ENCODE peak calls at places on chromosomes 2 and 18, in five cellular contexts. One of them, this sample, is unnamed.

GRCh38 chr18:11163668-11164067 is 14.3 kb upstream of the PIEZO2 start:
- DNase-seq in fibroblast of mammary gland: no peak
- DNase-seq in IMR-90: peak; percentile 36
- DNase-seq in astrocyte: no peak
- DNase-seq in body of pancreas: no peak
- DNase-seq in this sample: no peak

GRCh38 chr18:64438178-64438577 is 289.3 kb upstream of the LINC00305 start:
- DNase-seq in IMR-90: no peak
- DNase-seq in body of pancreas: no peak
- DNase-seq in astrocyte: no peak
- DNase-seq in fibroblast of mammary gland: no peak
- DNase-seq in this sample: no peak

GRCh38 chr2:174327559-174327897 is 7.2 kb upstream of the SP9 start:
- DNase-seq in fibroblast of mammary gland: no peak
- DNase-seq in astrocyte: no peak
- DNase-seq in body of pancreas: no peak
- DNase-seq in IMR-90: no peak
- DNase-seq in this sample: no peak

GRCh38 chr2:111958901-111959300 is 60.5 kb downstream of the MERTK start:
- DNase-seq in fibroblast of mammary gland: no peak
- DNase-seq in body of pancreas: no peak
- DNase-seq in astrocyte: no peak
- DNase-seq in IMR-90: no peak
- DNase-seq in this sample: no peak

GRCh38 chr2:189253841-189254240 is 74.3 kb upstream of the COL5A2 start:
- DNase-seq in IMR-90: no peak
- DNase-seq in fibroblast of mammary gland: peak; percentile 61
- DNase-seq in astrocyte: peak; percentile 61
- DNase-seq in body of pancreas: no peak
- DNase-seq in this sample: no peak

GRCh38 chr18:48363167-48363566 is 46.0 kb downstream of the ZBTB7C start:
- DNase-seq in astrocyte: no peak
- DNase-seq in fibroblast of mammary gland: no peak
- DNase-seq in body of pancreas: no peak
- DNase-seq in IMR-90: no peak
- DNase-seq in this sample: no peak

GRCh38 chr18:46754661-46755292 is 2.1 kb downstream of the ST8SIA5 start:
- DNase-seq in astrocyte: no peak
- DNase-seq in body of pancreas: no peak
- DNase-seq in IMR-90: no peak
- DNase-seq in fibroblast of mammary gland: no peak
- DNase-seq in this sample: no peak

GRCh38 chr2:21270083-21270491 is 146.3 kb downstream of the TDRD15 start:
- DNase-seq in IMR-90: no peak
- DNase-seq in astrocyte: no peak
- DNase-seq in fibroblast of mammary gland: no peak
- DNase-seq in body of pancreas: no peak
- DNase-seq in this sample: no peak

GRCh38 chr2:55056024-55056521 is 5.8 kb upstream of the RTN4 start:
- DNase-seq in fibroblast of mammary gland: peak; percentile 72
- DNase-seq in IMR-90: peak; percentile 47
- DNase-seq in body of pancreas: no peak
- DNase-seq in astrocyte: no peak
- DNase-seq in this sample: peak; percentile 68

GRCh38 chr2:56224316-56224715 is 40.5 kb downstream of the CCDC85A start:
- DNase-seq in fibroblast of mammary gland: peak; percentile 47
- DNase-seq in body of pancreas: no peak
- DNase-seq in astrocyte: no peak
- DNase-seq in IMR-90: no peak
- DNase-seq in this sample: no peak

GRCh38 chr2:138922973-138923563 is 142.9 kb upstream of the NXPH2 start:
- DNase-seq in astrocyte: peak; percentile 22
- DNase-seq in IMR-90: no peak
- DNase-seq in fibroblast of mammary gland: peak; percentile 42
- DNase-seq in body of pancreas: no peak
- DNase-seq in this sample: no peak

GRCh38 chr2:83342860-83343329 is 1116.2 kb downstream of the SUCLG1 start:
- DNase-seq in IMR-90: no peak
- DNase-seq in body of pancreas: no peak
- DNase-seq in astrocyte: no peak
- DNase-seq in fibroblast of mammary gland: no peak
- DNase-seq in this sample: no peak

GRCh38 chr2:205496777-205497176 is 185.5 kb upstream of the NRP2 start:
- DNase-seq in fibroblast of mammary gland: peak; percentile 95
- DNase-seq in IMR-90: peak; percentile 98
- DNase-seq in astrocyte: peak; percentile 79
- DNase-seq in body of pancreas: no peak
- DNase-seq in this sample: peak; percentile 51

GRCh38 chr2:221060335-221060734 is 511.8 kb downstream of the EPHA4 start:
- DNase-seq in fibroblast of mammary gland: peak; percentile 2
- DNase-seq in IMR-90: peak; percentile 78
- DNase-seq in astrocyte: peak; percentile 85
- DNase-seq in body of pancreas: no peak
- DNase-seq in this sample: no peak

GRCh38 chr18:50097702-50098101 is 97.2 kb downstream of the MYO5B start:
- DNase-seq in body of pancreas: peak; percentile 57
- DNase-seq in IMR-90: no peak
- DNase-seq in fibroblast of mammary gland: peak; percentile 19
- DNase-seq in astrocyte: peak; percentile 53
- DNase-seq in this sample: no peak

GRCh38 chr2:184006998-184007397 is 591.3 kb upstream of the ZNF804A start:
- DNase-seq in IMR-90: no peak
- DNase-seq in body of pancreas: peak; percentile 77
- DNase-seq in fibroblast of mammary gland: no peak
- DNase-seq in astrocyte: no peak
- DNase-seq in this sample: no peak

GRCh38 chr2:126664639-126665038 is 8.7 kb downstream of the GYPC start:
- DNase-seq in body of pancreas: no peak
- DNase-seq in astrocyte: no peak
- DNase-seq in fibroblast of mammary gland: no peak
- DNase-seq in IMR-90: no peak
- DNase-seq in this sample: no peak

GRCh38 chr18:49814147-49814499 is 790 bp upstream of the ACAA2 start:
- DNase-seq in IMR-90: peak; percentile 69
- DNase-seq in astrocyte: peak; percentile 62
- DNase-seq in fibroblast of mammary gland: peak; percentile 75
- DNase-seq in body of pancreas: peak; percentile 70
- DNase-seq in this sample: peak; percentile 49

GRCh38 chr18:13611616-13612110 is 114.7 kb downstream of the FAM210A start:
- DNase-seq in IMR-90: peak; percentile 9
- DNase-seq in body of pancreas: peak; percentile 33
- DNase-seq in fibroblast of mammary gland: peak; percentile 14
- DNase-seq in astrocyte: peak; percentile 55
- DNase-seq in this sample: peak; percentile 14

GRCh38 chr2:240395896-240396622 is 39.4 kb upstream of the GPC1 start:
- DNase-seq in astrocyte: no peak
- DNase-seq in body of pancreas: no peak
- DNase-seq in IMR-90: no peak
- DNase-seq in fibroblast of mammary gland: no peak
- DNase-seq in this sample: no peak

GRCh38 chr2:86556508-86556907 is 6.7 kb downstream of the CHMP3 start:
- DNase-seq in fibroblast of mammary gland: no peak
- DNase-seq in astrocyte: no peak
- DNase-seq in IMR-90: no peak
- DNase-seq in body of pancreas: no peak
- DNase-seq in this sample: no peak

GRCh38 chr2:84846041-84846663 is 34.7 kb downstream of the TRABD2A start:
- DNase-seq in body of pancreas: peak; percentile 16
- DNase-seq in astrocyte: peak; percentile 69
- DNase-seq in IMR-90: peak; percentile 60
- DNase-seq in fibroblast of mammary gland: no peak
- DNase-seq in this sample: no peak

GRCh38 chr18:7330041-7330440 is 99.2 kb downstream of the LRRC30 start:
- DNase-seq in body of pancreas: no peak
- DNase-seq in astrocyte: no peak
- DNase-seq in IMR-90: no peak
- DNase-seq in fibroblast of mammary gland: no peak
- DNase-seq in this sample: no peak

GRCh38 chr2:149928026-149928425 is 340.5 kb upstream of the MMADHC start:
- DNase-seq in fibroblast of mammary gland: no peak
- DNase-seq in body of pancreas: no peak
- DNase-seq in astrocyte: no peak
- DNase-seq in IMR-90: no peak
- DNase-seq in this sample: no peak

GRCh38 chr2:148616696-148617095 is 27.9 kb upstream of the EPC2 start:
- DNase-seq in astrocyte: no peak
- DNase-seq in body of pancreas: no peak
- DNase-seq in IMR-90: no peak
- DNase-seq in fibroblast of mammary gland: no peak
- DNase-seq in this sample: no peak

GRCh38 chr2:26305575-26305974 is 40.4 kb upstream of the SELENOI start:
- DNase-seq in IMR-90: no peak
- DNase-seq in body of pancreas: no peak
- DNase-seq in fibroblast of mammary gland: no peak
- DNase-seq in astrocyte: no peak
- DNase-seq in this sample: no peak

GRCh38 chr2:108124733-108125132 is 115.0 kb upstream of the SULT1C3 start:
- DNase-seq in body of pancreas: no peak
- DNase-seq in fibroblast of mammary gland: peak; percentile 34
- DNase-seq in astrocyte: no peak
- DNase-seq in IMR-90: no peak
- DNase-seq in this sample: no peak

GRCh38 chr2:216206041-216206699 is 97.0 kb downstream of the XRCC5 start:
- DNase-seq in IMR-90: no peak
- DNase-seq in body of pancreas: no peak
- DNase-seq in astrocyte: no peak
- DNase-seq in fibroblast of mammary gland: no peak
- DNase-seq in this sample: no peak

GRCh38 chr2:10368491-10369231 is 66.0 kb downstream of the HPCAL1 start:
- DNase-seq in astrocyte: no peak
- DNase-seq in IMR-90: no peak
- DNase-seq in fibroblast of mammary gland: no peak
- DNase-seq in body of pancreas: peak; percentile 88
- DNase-seq in this sample: no peak

GRCh38 chr18:25256439-25256838 is 95.5 kb downstream of the ZNF521 start:
- DNase-seq in astrocyte: no peak
- DNase-seq in fibroblast of mammary gland: no peak
- DNase-seq in body of pancreas: no peak
- DNase-seq in IMR-90: no peak
- DNase-seq in this sample: no peak

GRCh38 chr18:79008356-79008940 is 28.8 kb downstream of the SALL3 start:
- DNase-seq in IMR-90: no peak
- DNase-seq in fibroblast of mammary gland: no peak
- DNase-seq in astrocyte: no peak
- DNase-seq in body of pancreas: no peak
- DNase-seq in this sample: no peak

GRCh38 chr18:11251891-11252270 is 102.5 kb upstream of the PIEZO2 start:
- DNase-seq in fibroblast of mammary gland: peak; percentile 81
- DNase-seq in IMR-90: peak; percentile 18
- DNase-seq in astrocyte: peak; percentile 6
- DNase-seq in body of pancreas: peak; percentile 6
- DNase-seq in this sample: peak; percentile 14

GRCh38 chr2:242017086-242017485 is 147.6 kb downstream of the RTP5 start:
- DNase-seq in IMR-90: no peak
- DNase-seq in body of pancreas: no peak
- DNase-seq in fibroblast of mammary gland: no peak
- DNase-seq in astrocyte: no peak
- DNase-seq in this sample: no peak

GRCh38 chr18:70337139-70337972 is 48.5 kb downstream of the SOCS6 start:
- DNase-seq in body of pancreas: peak; percentile 21
- DNase-seq in fibroblast of mammary gland: peak; percentile 90
- DNase-seq in astrocyte: peak; percentile 87
- DNase-seq in IMR-90: peak; percentile 92
- DNase-seq in this sample: peak; percentile 88

GRCh38 chr18:10141559-10141958 is 227.7 kb downstream of the VAPA start:
- DNase-seq in fibroblast of mammary gland: no peak
- DNase-seq in astrocyte: no peak
- DNase-seq in IMR-90: no peak
- DNase-seq in body of pancreas: peak; percentile 41
- DNase-seq in this sample: no peak

GRCh38 chr2:131035826-131036231 is 57.4 kb downstream of the FAM168B start:
- DNase-seq in fibroblast of mammary gland: no peak
- DNase-seq in astrocyte: no peak
- DNase-seq in IMR-90: no peak
- DNase-seq in body of pancreas: no peak
- DNase-seq in this sample: no peak
- H3K4me3 ChIP-seq in fibroblast of mammary gland: no peak overlapping the region
- H3K4me3 ChIP-seq in astrocyte: no peak overlapping the region
- H3K4me3 ChIP-seq in IMR-90: no peak overlapping the region
- H3K4me3 ChIP-seq in body of pancreas: no peak overlapping the region
- H3K4me3 ChIP-seq in this sample: no peak overlapping the region

DNA sequence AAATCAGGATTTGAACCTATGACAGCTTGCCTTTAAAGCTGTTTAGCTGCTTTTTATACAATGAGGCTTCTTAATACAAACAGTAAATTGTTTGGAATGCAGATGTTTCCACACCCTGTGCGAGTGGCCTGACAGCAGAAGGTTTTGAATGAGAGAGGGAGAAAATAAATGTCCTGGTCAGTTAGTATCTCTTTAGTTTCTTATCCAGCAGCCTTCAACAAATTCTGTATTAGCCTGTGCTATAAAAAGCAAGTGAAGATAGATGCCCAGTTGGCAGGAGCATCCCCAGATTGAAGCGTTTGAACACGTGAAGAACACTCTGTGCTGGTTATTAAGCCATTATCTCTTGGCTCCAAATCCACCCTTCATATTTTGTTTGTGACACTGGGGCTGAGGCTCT is 70.6 kb downstream of the CERS6 start:
- DNase-seq in IMR-90: no peak
- DNase-seq in body of pancreas: peak; percentile 47
- DNase-seq in fibroblast of mammary gland: peak; percentile 27
- DNase-seq in astrocyte: no peak
- DNase-seq in this sample: no peak
- H3K4me3 ChIP-seq in IMR-90: no peak overlapping the region
- H3K4me3 ChIP-seq in body of pancreas: no peak overlapping the region
- H3K4me3 ChIP-seq in fibroblast of mammary gland: no peak overlapping the region
- H3K4me3 ChIP-seq in astrocyte: no peak overlapping the region
- H3K4me3 ChIP-seq in this sample: no peak overlapping the region

GRCh38 chr2:233756429-233757081 is 3.5 kb upstream of the UGT1A1 start:
- DNase-seq in body of pancreas: peak; percentile 17
- DNase-seq in IMR-90: no peak
- DNase-seq in fibroblast of mammary gland: no peak
- DNase-seq in astrocyte: no peak
- DNase-seq in this sample: no peak

GRCh38 chr2:233758168-233758567 is 1.9 kb upstream of the UGT1A1 start:
- DNase-seq in IMR-90: no peak
- DNase-seq in astrocyte: no peak
- DNase-seq in body of pancreas: no peak
- DNase-seq in fibroblast of mammary gland: no peak
- DNase-seq in this sample: no peak

GRCh38 chr2:233761040-233761769 is 1.1 kb downstream of the UGT1A1 start:
- DNase-seq in astrocyte: peak; percentile 52
- DNase-seq in body of pancreas: no peak
- DNase-seq in fibroblast of mammary gland: peak; percentile 2
- DNase-seq in IMR-90: peak; percentile 75
- DNase-seq in this sample: peak; percentile 24

GRCh38 chr2:233758849-233759248 is 1.2 kb upstream of the UGT1A1 start:
- DNase-seq in astrocyte: peak; percentile 33
- DNase-seq in body of pancreas: no peak
- DNase-seq in fibroblast of mammary gland: no peak
- DNase-seq in IMR-90: peak; percentile 22
- DNase-seq in this sample: no peak

GRCh38 chr2:233760043-233760442 is at the start of gene UGT1A1:
- DNase-seq in body of pancreas: no peak
- DNase-seq in astrocyte: no peak
- DNase-seq in fibroblast of mammary gland: no peak
- DNase-seq in IMR-90: no peak
- DNase-seq in this sample: no peak
- H3K4me3 ChIP-seq in body of pancreas: no peak within 1 kb of the TSS
- H3K4me3 ChIP-seq in astrocyte: no peak within 1 kb of the TSS
- H3K4me3 ChIP-seq in fibroblast of mammary gland: no peak within 1 kb of the TSS
- H3K4me3 ChIP-seq in IMR-90: no peak within 1 kb of the TSS
- H3K4me3 ChIP-seq in this sample: no peak within 1 kb of the TSS

GRCh38 chr2:236570081-236570979 is 705 bp downstream of the ACKR3 start:
- DNase-seq in fibroblast of mammary gland: no peak
- DNase-seq in astrocyte: no peak
- DNase-seq in body of pancreas: no peak
- DNase-seq in IMR-90: no peak
- DNase-seq in this sample: no peak
- H3K4me3 ChIP-seq in fibroblast of mammary gland: no peak overlapping the region
- H3K4me3 ChIP-seq in astrocyte: peak overlapping the region; percentile 55
- H3K4me3 ChIP-seq in body of pancreas: peak overlapping the region; percentile 0
- H3K4me3 ChIP-seq in IMR-90: no peak overlapping the region
- H3K4me3 ChIP-seq in this sample: peak overlapping the region; percentile 58